ENCODE peak calls at places on chromosomes 1 and 21, in eight cellular contexts. F, O, X, K, R, Y, T and M are unnamed samples.

GRCh38 chr1:185257947-185258203 is 59.2 kb downstream of the IVNS1ABP start:
- DNase-seq in R (no peak), T (no peak), O (no peak), Y (no peak), X (peak), K (no peak), F (no peak), M (peak)

GRCh38 chr1:974687-975328 is 7.1 kb downstream of the PERM1 start:
- DNase-seq in K (no peak), T (no peak), F (no peak), X (no peak), O (no peak), R (no peak), Y (no peak), M (no peak)

GRCh38 chr1:10380594-10381275 is 18.1 kb upstream of the PGD start:
- DNase-seq in F (no peak), K (no peak), X (peak), O (no peak), R (no peak), Y (peak), T (no peak), M (peak)

GRCh38 chr1:165696625-165697100 is 1.7 kb downstream of the ALDH9A1 start:
- DNase-seq in X (peak), K (no peak), T (no peak), R (no peak), Y (peak), O (peak), F (no peak), M (peak)

GRCh38 chr21:45615145-45615711 is 28.3 kb upstream of the PCBP3 start:
- DNase-seq in Y (no peak), F (peak), R (peak), X (no peak), K (peak), T (no peak), O (peak), M (no peak)

GRCh38 chr1:16491056-16491675 is 22.9 kb downstream of the RNU1-1 start:
- DNase-seq in O (no peak), K (no peak), F (no peak), R (no peak), X (no peak), Y (no peak), T (no peak), M (no peak)

GRCh38 chr1:220326578-220326977 is 54.3 kb upstream of the RAB3GAP2 start:
- DNase-seq in O (no peak), Y (no peak), T (no peak), R (no peak), F (no peak), X (peak), K (no peak), M (no peak)

GRCh38 chr1:168767885-168768584 is 39.0 kb upstream of the DPT start:
- DNase-seq in X (no peak), K (no peak), R (no peak), F (no peak), O (no peak), Y (peak), T (no peak), M (no peak)

GRCh38 chr1:61270761-61271411 is 188.5 kb downstream of the NFIA start:
- DNase-seq in T (no peak), R (peak), F (no peak), X (no peak), Y (no peak), O (no peak), K (no peak), M (no peak)

GRCh38 chr1:23453455-23454000 is 29.0 kb upstream of the TCEA3 start:
- DNase-seq in K (no peak), X (no peak), Y (no peak), F (no peak), R (no peak), T (no peak), O (no peak), M (no peak)

GRCh38 chr1:155759966-155760630 is 71.2 kb downstream of the DAP3 start:
- DNase-seq in F (no peak), O (no peak), X (no peak), Y (no peak), T (no peak), R (no peak), K (no peak), M (no peak)